ENCODE peak calls at places on chromosomes 3 and 15, in seven cellular contexts. One of them, this sample, is unnamed.

GRCh38 chr3:146899171-146899570 is 294.0 kb upstream of the PLSCR5 start:
- DNase-seq in breast epithelium: no peak
- DNase-seq in transverse colon: no peak
- DNase-seq in H1: no peak
- DNase-seq in Panc1: no peak
- DNase-seq in stomach: no peak
- DNase-seq in esophagus muscularis mucosa: no peak
- DNase-seq in this sample: no peak

GRCh38 chr3:155386306-155386705 is 92.8 kb upstream of the STRIT1 start:
- DNase-seq in breast epithelium: no peak
- DNase-seq in transverse colon: no peak
- DNase-seq in H1: no peak
- DNase-seq in Panc1: no peak
- DNase-seq in stomach: no peak
- DNase-seq in esophagus muscularis mucosa: no peak
- DNase-seq in this sample: no peak

GRCh38 chr3:8845641-8846040 is 76.2 kb upstream of the OXTR start:
- DNase-seq in breast epithelium: no peak
- DNase-seq in transverse colon: no peak
- DNase-seq in H1: no peak
- DNase-seq in Panc1: peak; percentile 64
- DNase-seq in stomach: no peak
- DNase-seq in esophagus muscularis mucosa: peak; percentile 47
- DNase-seq in this sample: no peak

GRCh38 chr3:8755564-8756237 is 13.7 kb downstream of the OXTR start:
- DNase-seq in breast epithelium: no peak
- DNase-seq in transverse colon: no peak
- DNase-seq in H1: no peak
- DNase-seq in Panc1: no peak
- DNase-seq in stomach: no peak
- DNase-seq in esophagus muscularis mucosa: no peak
- DNase-seq in this sample: no peak

GRCh38 chr3:172591876-172592771 is 68.9 kb upstream of the TNFSF10 start:
- DNase-seq in breast epithelium: no peak
- DNase-seq in transverse colon: peak; percentile 43
- DNase-seq in H1: no peak
- DNase-seq in Panc1: no peak
- DNase-seq in stomach: no peak
- DNase-seq in esophagus muscularis mucosa: no peak
- DNase-seq in this sample: no peak

GRCh38 chr3:163438760-163439159 is 1639.5 kb downstream of the SI start:
- DNase-seq in breast epithelium: no peak
- DNase-seq in transverse colon: no peak
- DNase-seq in H1: no peak
- DNase-seq in Panc1: no peak
- DNase-seq in stomach: no peak
- DNase-seq in esophagus muscularis mucosa: no peak
- DNase-seq in this sample: no peak

GRCh38 chr3:125593991-125594574 is 1.2 kb downstream of the OSBPL11 start:
- DNase-seq in breast epithelium: no peak
- DNase-seq in transverse colon: no peak
- DNase-seq in H1: peak; percentile 19
- DNase-seq in Panc1: no peak
- DNase-seq in stomach: no peak
- DNase-seq in esophagus muscularis mucosa: no peak
- DNase-seq in this sample: peak; percentile 47

GRCh38 chr3:129614927-129615363 is 8.5 kb upstream of the PLXND1 start:
- DNase-seq in breast epithelium: no peak
- DNase-seq in transverse colon: peak; percentile 62
- DNase-seq in H1: no peak
- DNase-seq in Panc1: no peak
- DNase-seq in stomach: peak; percentile 75
- DNase-seq in esophagus muscularis mucosa: no peak
- DNase-seq in this sample: peak; percentile 46

GRCh38 chr15:89528757-89529352 is 32.5 kb upstream of the RHCG start:
- DNase-seq in breast epithelium: no peak
- DNase-seq in transverse colon: no peak
- DNase-seq in H1: no peak
- DNase-seq in Panc1: no peak
- DNase-seq in stomach: no peak
- DNase-seq in esophagus muscularis mucosa: peak; percentile 62
- DNase-seq in this sample: no peak

GRCh38 chr3:134357914-134358811 is 16.1 kb downstream of the AMOTL2 start:
- DNase-seq in breast epithelium: no peak
- DNase-seq in transverse colon: no peak
- DNase-seq in H1: no peak
- DNase-seq in Panc1: no peak
- DNase-seq in stomach: peak; percentile 51
- DNase-seq in esophagus muscularis mucosa: no peak
- DNase-seq in this sample: no peak

GRCh38 chr15:67083135-67083766 is 17.8 kb downstream of the SMAD3 start:
- DNase-seq in breast epithelium: no peak
- DNase-seq in transverse colon: no peak
- DNase-seq in H1: no peak
- DNase-seq in Panc1: no peak
- DNase-seq in stomach: no peak
- DNase-seq in esophagus muscularis mucosa: no peak
- DNase-seq in this sample: no peak
- H3K4me3 ChIP-seq in breast epithelium: no peak overlapping the region
- H3K4me3 ChIP-seq in transverse colon: no peak overlapping the region
- H3K4me3 ChIP-seq in H1: no peak overlapping the region
- H3K4me3 ChIP-seq in Panc1: peak overlapping the region; percentile 20
- H3K4me3 ChIP-seq in stomach: no peak overlapping the region
- H3K4me3 ChIP-seq in esophagus muscularis mucosa: no peak overlapping the region
- H3K4me3 ChIP-seq in this sample: no peak overlapping the region

GRCh38 chr15:65642588-65642987 is 20.9 kb downstream of the SLC24A1 start:
- DNase-seq in breast epithelium: no peak
- DNase-seq in transverse colon: no peak
- DNase-seq in H1: no peak
- DNase-seq in Panc1: no peak
- DNase-seq in stomach: no peak
- DNase-seq in esophagus muscularis mucosa: no peak
- DNase-seq in this sample: no peak
- TF ChIP-seq POLR2AphosphoS5 in breast epithelium: no peak
- TF ChIP-seq POLR2AphosphoS5 in transverse colon: no peak
- TF ChIP-seq POLR2AphosphoS5 in H1: no peak
- TF ChIP-seq POLR2AphosphoS5 in Panc1: no peak
- TF ChIP-seq POLR2AphosphoS5 in stomach: no peak
- TF ChIP-seq POLR2AphosphoS5 in esophagus muscularis mucosa: no peak
- TF ChIP-seq POLR2AphosphoS5 in this sample: no peak

GRCh38 chr15:73941044-73941443 is 14.8 kb downstream of the LOXL1 start:
- DNase-seq in breast epithelium: no peak
- DNase-seq in transverse colon: no peak
- DNase-seq in H1: no peak
- DNase-seq in Panc1: no peak
- DNase-seq in stomach: no peak
- DNase-seq in esophagus muscularis mucosa: no peak
- DNase-seq in this sample: no peak
- H3K4me3 ChIP-seq in breast epithelium: no peak overlapping the region
- H3K4me3 ChIP-seq in transverse colon: no peak overlapping the region
- H3K4me3 ChIP-seq in H1: no peak overlapping the region
- H3K4me3 ChIP-seq in Panc1: no peak overlapping the region
- H3K4me3 ChIP-seq in stomach: no peak overlapping the region
- H3K4me3 ChIP-seq in esophagus muscularis mucosa: no peak overlapping the region
- H3K4me3 ChIP-seq in this sample: no peak overlapping the region

DNA sequence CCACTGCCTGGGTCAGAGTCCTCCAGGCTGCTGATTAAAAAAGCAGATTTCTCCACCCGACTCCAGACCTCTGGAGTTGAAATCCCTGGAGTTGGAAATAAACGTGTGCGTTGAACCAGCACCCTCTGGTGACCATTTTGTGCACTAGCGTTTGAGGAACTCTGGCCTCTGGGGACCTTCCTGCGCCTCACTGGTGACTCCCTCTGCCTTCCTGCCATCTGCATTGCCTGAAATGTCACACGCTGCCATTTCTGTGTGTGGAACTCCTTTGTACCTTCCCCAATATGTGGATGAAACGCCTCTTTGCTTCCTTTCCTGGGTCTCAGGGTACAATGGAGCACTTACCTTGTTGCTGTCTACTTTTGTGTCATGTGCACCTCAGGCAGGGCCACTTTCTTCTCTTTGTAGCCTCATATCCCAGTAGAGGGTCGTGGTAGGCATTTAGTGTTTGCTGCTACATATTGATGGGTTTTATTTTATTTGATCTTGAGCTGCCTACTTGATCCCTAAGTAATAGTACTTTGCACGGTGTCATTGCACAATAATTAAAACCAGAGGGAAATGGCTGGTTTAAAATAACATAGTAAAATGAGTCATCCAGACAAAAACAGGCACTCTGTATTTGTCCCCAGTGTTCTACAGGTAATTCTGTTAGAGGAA is 56.8 kb downstream of the GPR171 start:
- DNase-seq in breast epithelium: peak; percentile 69
- DNase-seq in transverse colon: peak; percentile 75
- DNase-seq in H1: peak; percentile 78
- DNase-seq in Panc1: peak; percentile 75
- DNase-seq in stomach: peak; percentile 72
- DNase-seq in esophagus muscularis mucosa: no peak
- DNase-seq in this sample: peak; percentile 60
- TF ChIP-seq POLR2AphosphoS5 in breast epithelium: no peak
- TF ChIP-seq POLR2AphosphoS5 in transverse colon: no peak
- TF ChIP-seq POLR2AphosphoS5 in H1: no peak
- TF ChIP-seq POLR2AphosphoS5 in Panc1: no peak
- TF ChIP-seq POLR2AphosphoS5 in stomach: no peak
- TF ChIP-seq POLR2AphosphoS5 in esophagus muscularis mucosa: no peak
- TF ChIP-seq POLR2AphosphoS5 in this sample: no peak

This sample was measured in HL-60.